ENCODE peak calls at places on chromosomes 2 and 18, in ten cellular contexts. One of them, this sample, is unnamed. For H3K9me3, H3K4me1 and H3K36me3, the result is how much of the 10 kb centered on the place peaks cover.

GRCh38 chr2:237967463-237967871 is 653 bp downstream of the UBE2F start:
- DNase-seq in adrenal gland: peak
- DNase-seq in kidney: peak
- DNase-seq in tibial nerve: no peak
- DNase-seq in CD8-positive, alpha-beta T cell: no peak
- DNase-seq in cardiac muscle cell: peak
- DNase-seq in psoas muscle: peak
- DNase-seq in neuronal stem cell: no peak
- DNase-seq in breast epithelium: peak
- DNase-seq in uterus: peak
- DNase-seq in this sample: no peak

GRCh38 chr2:68936462-68936861 is 16.2 kb downstream of the GKN2 start:
- DNase-seq in adrenal gland: no peak
- DNase-seq in kidney: no peak
- DNase-seq in tibial nerve: no peak
- DNase-seq in CD8-positive, alpha-beta T cell: no peak
- DNase-seq in cardiac muscle cell: peak
- DNase-seq in psoas muscle: no peak
- DNase-seq in neuronal stem cell: no peak
- DNase-seq in breast epithelium: no peak
- DNase-seq in uterus: no peak
- DNase-seq in this sample: no peak

GRCh38 chr18:72820571-72820970 is 47.2 kb downstream of the NETO1 start:
- DNase-seq in adrenal gland: no peak
- DNase-seq in kidney: no peak
- DNase-seq in tibial nerve: no peak
- DNase-seq in CD8-positive, alpha-beta T cell: no peak
- DNase-seq in cardiac muscle cell: no peak
- DNase-seq in psoas muscle: no peak
- DNase-seq in neuronal stem cell: no peak
- DNase-seq in breast epithelium: no peak
- DNase-seq in uterus: no peak
- DNase-seq in this sample: no peak

GRCh38 chr2:36322108-36322507 is 33.5 kb upstream of the CRIM1 start:
- DNase-seq in adrenal gland: no peak
- DNase-seq in kidney: no peak
- DNase-seq in tibial nerve: no peak
- DNase-seq in CD8-positive, alpha-beta T cell: no peak
- DNase-seq in cardiac muscle cell: peak
- DNase-seq in psoas muscle: no peak
- DNase-seq in neuronal stem cell: no peak
- DNase-seq in breast epithelium: no peak
- DNase-seq in uterus: no peak
- DNase-seq in this sample: peak

GRCh38 chr18:61991201-61991600 is 98.4 kb upstream of the RNF152 start:
- DNase-seq in adrenal gland: no peak
- DNase-seq in kidney: no peak
- DNase-seq in tibial nerve: no peak
- DNase-seq in CD8-positive, alpha-beta T cell: no peak
- DNase-seq in cardiac muscle cell: peak
- DNase-seq in psoas muscle: no peak
- DNase-seq in neuronal stem cell: no peak
- DNase-seq in breast epithelium: no peak
- DNase-seq in uterus: peak
- DNase-seq in this sample: no peak

GRCh38 chr2:223203971-223204370 is 152.0 kb downstream of the KCNE4 start:
- DNase-seq in adrenal gland: no peak
- DNase-seq in kidney: no peak
- DNase-seq in tibial nerve: no peak
- DNase-seq in CD8-positive, alpha-beta T cell: no peak
- DNase-seq in cardiac muscle cell: peak
- DNase-seq in psoas muscle: no peak
- DNase-seq in neuronal stem cell: no peak
- DNase-seq in breast epithelium: no peak
- DNase-seq in uterus: no peak
- DNase-seq in this sample: peak

GRCh38 chr2:222707689-222708273 is 36.3 kb downstream of the MOGAT1 start:
- DNase-seq in adrenal gland: no peak
- DNase-seq in kidney: no peak
- DNase-seq in tibial nerve: no peak
- DNase-seq in CD8-positive, alpha-beta T cell: no peak
- DNase-seq in cardiac muscle cell: peak
- DNase-seq in psoas muscle: no peak
- DNase-seq in neuronal stem cell: no peak
- DNase-seq in breast epithelium: no peak
- DNase-seq in uterus: no peak
- DNase-seq in this sample: no peak

GRCh38 chr18:44130365-44130942 is 550.2 kb upstream of the SETBP1 start:
- DNase-seq in adrenal gland: no peak
- DNase-seq in kidney: no peak
- DNase-seq in tibial nerve: peak
- DNase-seq in CD8-positive, alpha-beta T cell: no peak
- DNase-seq in cardiac muscle cell: peak
- DNase-seq in psoas muscle: no peak
- DNase-seq in neuronal stem cell: peak
- DNase-seq in breast epithelium: no peak
- DNase-seq in uterus: no peak
- DNase-seq in this sample: peak

GRCh38 chr2:168255866-168256265 is 8.5 kb upstream of the STK39 start:
- DNase-seq in adrenal gland: no peak
- DNase-seq in kidney: no peak
- DNase-seq in tibial nerve: no peak
- DNase-seq in CD8-positive, alpha-beta T cell: no peak
- DNase-seq in cardiac muscle cell: no peak
- DNase-seq in psoas muscle: no peak
- DNase-seq in neuronal stem cell: no peak
- DNase-seq in breast epithelium: no peak
- DNase-seq in uterus: no peak
- DNase-seq in this sample: no peak

GRCh38 chr2:11342561-11343343 is 1.7 kb downstream of the ROCK2 start:
- DNase-seq in adrenal gland: peak
- DNase-seq in kidney: no peak
- DNase-seq in tibial nerve: no peak
- DNase-seq in CD8-positive, alpha-beta T cell: no peak
- DNase-seq in cardiac muscle cell: peak
- DNase-seq in psoas muscle: no peak
- DNase-seq in neuronal stem cell: no peak
- DNase-seq in breast epithelium: no peak
- DNase-seq in uterus: no peak
- DNase-seq in this sample: peak

GRCh38 chr2:62208082-62208757 is 12.3 kb downstream of the B3GNT2 start:
- DNase-seq in adrenal gland: peak
- DNase-seq in kidney: no peak
- DNase-seq in tibial nerve: no peak
- DNase-seq in CD8-positive, alpha-beta T cell: no peak
- DNase-seq in cardiac muscle cell: no peak
- DNase-seq in psoas muscle: no peak
- DNase-seq in neuronal stem cell: no peak
- DNase-seq in breast epithelium: no peak
- DNase-seq in uterus: no peak
- DNase-seq in this sample: no peak

GRCh38 chr2:62206024-62206423 is 10.1 kb downstream of the B3GNT2 start:
- DNase-seq in adrenal gland: no peak
- DNase-seq in kidney: no peak
- DNase-seq in tibial nerve: no peak
- DNase-seq in CD8-positive, alpha-beta T cell: no peak
- DNase-seq in cardiac muscle cell: no peak
- DNase-seq in psoas muscle: no peak
- DNase-seq in neuronal stem cell: no peak
- DNase-seq in breast epithelium: no peak
- DNase-seq in uterus: no peak
- DNase-seq in this sample: no peak

GRCh38 chr2:62208758-62209114 is 12.8 kb downstream of the B3GNT2 start:
- DNase-seq in adrenal gland: no peak
- DNase-seq in kidney: no peak
- DNase-seq in tibial nerve: no peak
- DNase-seq in CD8-positive, alpha-beta T cell: peak
- DNase-seq in cardiac muscle cell: no peak
- DNase-seq in psoas muscle: no peak
- DNase-seq in neuronal stem cell: no peak
- DNase-seq in breast epithelium: no peak
- DNase-seq in uterus: no peak
- DNase-seq in this sample: no peak

GRCh38 chr2:62207480-62207879 is 11.6 kb downstream of the B3GNT2 start:
- DNase-seq in adrenal gland: no peak
- DNase-seq in kidney: no peak
- DNase-seq in tibial nerve: no peak
- DNase-seq in CD8-positive, alpha-beta T cell: no peak
- DNase-seq in cardiac muscle cell: no peak
- DNase-seq in psoas muscle: no peak
- DNase-seq in neuronal stem cell: no peak
- DNase-seq in breast epithelium: no peak
- DNase-seq in uterus: no peak
- DNase-seq in this sample: no peak

DNA sequence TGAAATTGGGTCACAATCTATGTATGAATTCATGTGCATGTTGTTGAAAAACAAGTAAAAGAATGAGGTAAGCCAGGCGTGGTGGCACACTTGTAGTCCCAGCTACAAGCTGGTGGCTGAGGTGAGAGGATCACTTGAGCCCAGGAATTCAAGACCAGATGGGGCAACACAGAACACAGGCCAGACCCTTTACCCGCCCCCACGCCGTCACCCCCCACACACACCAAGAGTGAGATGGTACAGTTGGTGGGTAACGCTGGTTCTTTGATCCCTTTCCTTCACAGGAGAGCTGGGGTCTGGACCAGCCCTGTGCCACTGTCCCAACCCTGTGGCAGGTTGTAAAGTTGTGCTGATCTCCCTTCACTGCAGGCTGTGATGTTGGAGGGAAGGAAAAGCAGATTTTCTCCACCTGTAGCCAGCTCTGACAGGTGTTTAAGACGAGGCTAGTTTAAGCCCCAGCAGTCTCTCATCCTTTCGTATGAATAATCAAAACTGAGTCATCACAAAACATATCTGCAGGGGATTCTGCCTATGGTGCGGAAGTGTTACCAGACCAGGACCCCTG is 13.6 kb downstream of the B3GNT2 start:
- DNase-seq in adrenal gland: no peak
- DNase-seq in kidney: no peak
- DNase-seq in tibial nerve: no peak
- DNase-seq in CD8-positive, alpha-beta T cell: no peak
- DNase-seq in cardiac muscle cell: no peak
- DNase-seq in psoas muscle: no peak
- DNase-seq in neuronal stem cell: no peak
- DNase-seq in breast epithelium: no peak
- DNase-seq in uterus: no peak
- DNase-seq in this sample: no peak
- H3K9me3 ChIP-seq in adrenal gland: under half
- H3K9me3 ChIP-seq in kidney: under half
- H3K9me3 ChIP-seq in tibial nerve: under half
- H3K9me3 ChIP-seq in CD8-positive, alpha-beta T cell: under half
- H3K9me3 ChIP-seq in cardiac muscle cell: under half
- H3K9me3 ChIP-seq in psoas muscle: under half
- H3K9me3 ChIP-seq in neuronal stem cell: under half
- H3K9me3 ChIP-seq in breast epithelium: under half
- H3K9me3 ChIP-seq in uterus: under half
- H3K9me3 ChIP-seq in this sample: under half

DNA sequence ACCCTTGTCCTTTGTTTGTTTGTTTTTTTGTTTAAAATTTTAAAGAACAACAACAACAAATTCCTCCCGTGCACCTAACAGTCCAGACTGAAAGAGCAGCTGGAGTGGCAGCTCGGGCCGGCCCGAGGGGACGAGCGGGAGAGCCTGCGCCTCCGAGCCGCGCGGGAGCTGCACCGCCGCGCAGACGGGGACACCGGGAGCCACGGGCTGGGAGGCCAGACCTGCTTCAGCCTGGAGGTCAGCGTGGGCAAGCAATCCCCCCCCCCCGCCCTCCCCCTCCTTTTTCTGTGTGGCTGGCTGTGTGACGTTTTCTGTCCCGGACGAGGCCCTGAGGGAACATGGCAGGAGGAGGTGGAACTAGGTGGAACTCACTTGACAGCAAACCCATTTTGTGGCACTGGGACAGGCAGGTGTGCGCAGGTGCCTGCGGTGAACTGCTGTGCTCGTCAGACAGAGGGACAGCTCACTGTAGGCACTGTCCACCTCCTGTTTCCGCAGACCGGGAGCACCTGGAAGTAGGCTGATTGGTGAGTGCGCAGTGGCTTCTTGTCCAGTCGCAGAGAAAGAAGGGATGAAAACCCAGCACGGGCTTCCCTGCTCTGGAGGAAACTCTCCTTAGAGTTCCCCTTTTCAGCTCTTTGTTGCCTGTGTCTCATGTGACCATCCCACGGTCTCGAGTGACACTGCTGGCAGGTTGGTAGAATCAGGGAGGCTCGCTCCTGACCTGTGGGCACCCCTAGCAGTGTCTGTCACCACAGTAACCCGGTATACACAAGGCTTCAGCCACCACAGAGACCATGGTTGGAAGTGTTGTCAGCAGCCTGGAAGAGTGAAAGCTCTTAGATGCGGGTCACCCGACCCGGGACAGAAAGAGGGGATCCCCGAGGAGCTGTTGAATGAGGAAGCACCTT is 80.8 kb downstream of the MTCL1 start:
- DNase-seq in adrenal gland: no peak
- DNase-seq in kidney: no peak
- DNase-seq in tibial nerve: no peak
- DNase-seq in CD8-positive, alpha-beta T cell: no peak
- DNase-seq in cardiac muscle cell: no peak
- DNase-seq in psoas muscle: no peak
- DNase-seq in neuronal stem cell: no peak
- DNase-seq in breast epithelium: no peak
- DNase-seq in uterus: no peak
- DNase-seq in this sample: no peak
- H3K4me1 ChIP-seq in adrenal gland: under half
- H3K4me1 ChIP-seq in kidney: under half
- H3K4me1 ChIP-seq in tibial nerve: under half
- H3K4me1 ChIP-seq in CD8-positive, alpha-beta T cell: under half
- H3K4me1 ChIP-seq in cardiac muscle cell: under half
- H3K4me1 ChIP-seq in psoas muscle: under half
- H3K4me1 ChIP-seq in neuronal stem cell: under half
- H3K4me1 ChIP-seq in breast epithelium: under half
- H3K4me1 ChIP-seq in uterus: under half
- H3K4me1 ChIP-seq in this sample: under half

DNA sequence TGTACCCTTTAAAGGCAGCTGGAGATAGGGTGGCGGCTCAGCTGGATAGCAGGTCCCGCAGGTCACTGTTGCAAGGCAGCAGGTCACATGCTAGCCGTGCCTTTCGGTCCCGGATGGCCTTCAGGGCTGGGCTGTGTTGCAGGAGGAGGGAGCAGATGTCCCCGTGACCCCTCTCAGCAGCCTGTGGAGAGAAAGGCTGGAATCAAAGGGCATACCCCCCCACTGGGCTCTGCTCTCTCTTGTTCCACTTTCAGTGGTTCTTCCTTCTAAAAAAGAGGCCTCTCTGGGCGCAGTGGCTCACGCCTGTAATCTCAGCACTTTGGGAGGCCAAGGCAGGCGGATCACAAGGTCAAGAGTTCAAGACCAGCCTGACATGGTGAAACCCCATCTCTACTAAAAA is 4.4 kb upstream of the ANKRD23 start:
- DNase-seq in adrenal gland: peak
- DNase-seq in kidney: peak
- DNase-seq in tibial nerve: no peak
- DNase-seq in CD8-positive, alpha-beta T cell: no peak
- DNase-seq in cardiac muscle cell: no peak
- DNase-seq in psoas muscle: no peak
- DNase-seq in neuronal stem cell: no peak
- DNase-seq in breast epithelium: no peak
- DNase-seq in uterus: no peak
- DNase-seq in this sample: no peak
- H3K36me3 ChIP-seq in adrenal gland: under half
- H3K36me3 ChIP-seq in kidney: under half
- H3K36me3 ChIP-seq in tibial nerve: under half
- H3K36me3 ChIP-seq in CD8-positive, alpha-beta T cell: under half
- H3K36me3 ChIP-seq in cardiac muscle cell: under half
- H3K36me3 ChIP-seq in psoas muscle: under half
- H3K36me3 ChIP-seq in neuronal stem cell: under half
- H3K36me3 ChIP-seq in breast epithelium: under half
- H3K36me3 ChIP-seq in uterus: under half
- H3K36me3 ChIP-seq in this sample: under half

GRCh38 chr2:138034536-138034935 is 70.3 kb downstream of the HNMT start:
- DNase-seq in adrenal gland: no peak
- DNase-seq in kidney: no peak
- DNase-seq in tibial nerve: no peak
- DNase-seq in CD8-positive, alpha-beta T cell: no peak
- DNase-seq in cardiac muscle cell: no peak
- DNase-seq in psoas muscle: no peak
- DNase-seq in neuronal stem cell: no peak
- DNase-seq in breast epithelium: no peak
- DNase-seq in uterus: no peak
- DNase-seq in this sample: no peak
- H3K9me3 ChIP-seq in adrenal gland: under half
- H3K9me3 ChIP-seq in kidney: under half
- H3K9me3 ChIP-seq in tibial nerve: under half
- H3K9me3 ChIP-seq in CD8-positive, alpha-beta T cell: under half
- H3K9me3 ChIP-seq in cardiac muscle cell: under half
- H3K9me3 ChIP-seq in psoas muscle: under half
- H3K9me3 ChIP-seq in neuronal stem cell: under half
- H3K9me3 ChIP-seq in breast epithelium: under half
- H3K9me3 ChIP-seq in uterus: under half
- H3K9me3 ChIP-seq in this sample: under half